ENCODE peak calls at places on chromosome 14, in four cellular contexts. Y is HepG2, Q is GM12878, X is K562. D is an unnamed sample.

GRCh38 chr14:21367582-21368144 is 16.2 kb downstream of the SUPT16H start:
- DNase-seq in Y (no peak), Q (no peak), X (no peak), D (no peak)

GRCh38 chr14:90522585-90523191 is 125.9 kb downstream of the CALM1 start:
- DNase-seq in Y (no peak), Q (no peak), X (no peak), D (no peak)

GRCh38 chr14:49892301-49892635 is 614 bp upstream of the ARF6 start:
- DNase-seq in Y (peak), Q (peak), X (no peak), D (peak)

GRCh38 chr14:102799684-102800562 is 22.7 kb downstream of the TRAF3 start:
- DNase-seq in Y (no peak), Q (no peak), X (no peak), D (no peak)

GRCh38 chr14:49173765-49174373 is 412.3 kb downstream of the RPS29 start:
- DNase-seq in Y (peak), Q (peak), X (peak), D (peak)

GRCh38 chr14:22837059-22837749 is 819 bp downstream of the MMP14 start:
- DNase-seq in Y (peak), Q (no peak), X (peak), D (no peak)

GRCh38 chr14:91164676-91165075 is 50.8 kb downstream of the DGLUCY start:
- DNase-seq in Y (no peak), Q (no peak), X (no peak), D (no peak)

GRCh38 chr14:104263671-104264358 is 125.4 kb downstream of the KIF26A start:
- DNase-seq in Y (no peak), Q (no peak), X (no peak), D (no peak)

GRCh38 chr14:65958664-65959562 is 527.3 kb upstream of the CCDC196 start:
- DNase-seq in Y (peak), Q (no peak), X (peak), D (peak)

GRCh38 chr14:69693145-69693544 is 73.8 kb upstream of the SRSF5 start:
- DNase-seq in Y (no peak), Q (no peak), X (no peak), D (no peak)

GRCh38 chr14:98819867-98820206 is 452.2 kb downstream of the BCL11B start:
- DNase-seq in Y (no peak), Q (no peak), X (no peak), D (no peak)

GRCh38 chr14:67577909-67578749 is 21.9 kb downstream of the PIGH start:
- DNase-seq in Y (no peak), Q (no peak), X (no peak), D (no peak)

GRCh38 chr14:67577181-67577580 is 22.9 kb downstream of the PIGH start:
- DNase-seq in Y (no peak), Q (no peak), X (no peak), D (no peak)

GRCh38 chr14:67574806-67575205 is 25.3 kb downstream of the PIGH start:
- DNase-seq in Y (no peak), Q (no peak), X (no peak), D (no peak)

GRCh38 chr14:67575684-67576083 is 24.4 kb downstream of the PIGH start:
- DNase-seq in Y (no peak), Q (no peak), X (no peak), D (no peak)

GRCh38 chr14:67576216-67576615 is 23.9 kb downstream of the PIGH start:
- DNase-seq in Y (no peak), Q (no peak), X (no peak), D (no peak)
- TF ChIP-seq JUNB in Y (no peak), Q (no peak), X (no peak), D (no peak)

GRCh38 chr14:92719421-92719820 is 29.0 kb downstream of the LGMN start:
- DNase-seq in Y (no peak), Q (no peak), X (no peak), D (no peak)
- TF ChIP-seq RAD21 in Y (no peak), Q (no peak), X (no peak), D (no peak)

DNA sequence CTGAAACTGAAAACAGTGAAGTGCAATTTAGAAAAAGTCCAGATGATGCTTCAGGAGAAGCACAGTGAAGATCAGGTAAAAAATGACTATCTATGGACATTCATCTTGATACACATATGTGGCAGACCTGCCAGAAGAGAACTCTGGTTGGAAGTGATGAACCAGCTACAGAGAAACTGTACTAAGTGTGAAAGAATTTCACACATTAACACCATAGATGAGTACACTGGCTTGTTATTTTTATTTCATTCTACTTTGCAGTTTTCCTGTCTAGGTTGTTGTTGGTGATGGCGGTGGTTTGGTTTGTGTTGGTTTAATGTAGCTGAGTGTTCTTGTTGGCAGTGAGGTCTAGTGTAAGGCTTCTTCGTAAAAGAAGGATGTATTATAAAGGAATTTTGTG is 174.6 kb downstream of the ESR2 start:
- DNase-seq in Y (no peak), Q (no peak), X (no peak), D (no peak)
- TF ChIP-seq JUNB in Y (no peak), Q (no peak), X (no peak), D (no peak)

GRCh38 chr14:55426881-55427280 is 13.5 kb downstream of the TBPL2 start:
- DNase-seq in Y (no peak), Q (no peak), X (no peak), D (no peak)
- TF ChIP-seq RAD21 in Y (no peak), Q (no peak), X (no peak), D (no peak)

GRCh38 chr14:51004801-51005526 is 60.7 kb upstream of the PYGL start:
- DNase-seq in Y (peak), Q (no peak), X (no peak), D (peak)
- TF ChIP-seq JUNB in Y (no peak), Q (no peak), X (no peak), D (peak)

GRCh38 chr14:68684466-68685418 is 108.1 kb downstream of the ZFP36L1 start:
- DNase-seq in Y (no peak), Q (no peak), X (no peak), D (no peak)
- TF ChIP-seq RAD21 in Y (no peak), Q (no peak), X (no peak), D (no peak)

D was measured in A549.